ENCODE peak calls at places on chromosome 19, in five cellular contexts. Z, T, V, D and B are unnamed samples.

GRCh38 chr19:31883299-31883990 is 462.0 kb upstream of the ZNF507 start:
- DNase-seq in Z (no peak), V (no peak), T (no peak), D (no peak), B (no peak)

GRCh38 chr19:39858541-39858940 is 12.4 kb upstream of the FBL start:
- DNase-seq in Z (peak; percentile 80), V (peak; percentile 64), T (peak; percentile 81), D (no peak), B (no peak)

GRCh38 chr19:29658221-29658991 is 6.9 kb upstream of the PLEKHF1 start:
- DNase-seq in T (no peak), D (no peak), Z (peak; percentile 18), V (no peak), B (no peak)

GRCh38 chr19:38676023-38676877 is 28.8 kb downstream of the ACTN4 start:
- DNase-seq in V (no peak), D (no peak), T (no peak), Z (no peak), B (no peak)

GRCh38 chr19:14565298-14565679 is 6.6 kb downstream of the NDUFB7 start:
- DNase-seq in V (no peak), D (no peak), T (no peak), Z (no peak), B (peak; percentile 71)

GRCh38 chr19:48508729-48509310 is 2.8 kb downstream of the LMTK3 start:
- DNase-seq in T (no peak), Z (no peak), D (no peak), V (no peak), B (no peak)

GRCh38 chr19:13207237-13208130 is 57.3 kb downstream of the IER2 start:
- DNase-seq in T (no peak), D (no peak), V (peak; percentile 47), Z (peak; percentile 74), B (no peak)

GRCh38 chr19:4713384-4713951 is 10.2 kb downstream of the DPP9 start:
- DNase-seq in V (peak; percentile 85), T (no peak), D (peak; percentile 42), Z (peak; percentile 96), B (no peak)

GRCh38 chr19:56136362-56136761 is 4.7 kb upstream of the ZNF444 start:
- DNase-seq in D (peak; percentile 41), V (no peak), Z (no peak), T (no peak), B (peak; percentile 35)
- H3K27me3 ChIP-seq in D (no peaks in the 10 kb centered on the region), V (no peaks in the 10 kb centered on the region), Z (no peaks in the 10 kb centered on the region), T (no peaks in the 10 kb centered on the region), B (no peaks in the 10 kb centered on the region)

GRCh38 chr19:46347572-46347883 is 641 bp downstream of the PPP5C start:
- DNase-seq in Z (no peak), D (no peak), V (no peak), T (no peak), B (no peak)

GRCh38 chr19:46349311-46349993 is 2.6 kb downstream of the PPP5C start:
- DNase-seq in Z (no peak), V (no peak), T (no peak), D (no peak), B (no peak)

GRCh38 chr19:46350029-46350757 is 3.3 kb downstream of the PPP5C start:
- DNase-seq in V (no peak), T (peak; percentile 35), Z (no peak), D (no peak), B (no peak)

GRCh38 chr19:46346821-46347571 is at the start of gene PPP5C:
- DNase-seq in D (peak; percentile 96), V (peak; percentile 93), T (peak; percentile 95), Z (peak; percentile 96), B (peak; percentile 91)

DNA sequence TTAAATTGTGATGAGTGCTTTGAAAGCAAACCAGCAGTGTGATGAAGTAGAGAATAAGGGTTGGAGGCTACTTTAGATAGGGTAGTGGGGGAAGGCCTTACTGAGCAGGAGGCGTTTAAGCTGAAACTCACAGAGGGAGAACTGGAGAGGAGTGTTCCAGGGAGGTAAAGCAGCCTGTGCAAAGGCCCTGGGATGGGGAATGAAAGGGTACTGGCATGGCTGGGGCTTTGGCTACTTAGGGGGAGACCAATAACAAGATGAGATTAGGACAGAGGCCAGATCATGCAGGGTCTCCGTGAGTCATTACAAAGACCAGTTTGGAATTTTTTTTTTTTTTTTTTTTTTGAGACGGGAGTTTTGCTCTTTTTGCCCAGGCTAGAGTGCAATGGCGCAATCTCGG is 1.1 kb downstream of the PPP5C start:
- DNase-seq in Z (no peak), T (no peak), D (no peak), V (no peak), B (no peak)
- H3K4me3 ChIP-seq in Z (peak overlapping the region; percentile 95), T (peak overlapping the region; percentile 53), D (no peak overlapping the region), V (peak overlapping the region; percentile 100), B (peak overlapping the region; percentile 99)

GRCh38 chr19:45179848-45180370 is 1.3 kb downstream of the BLOC1S3 start:
- DNase-seq in Z (no peak), T (no peak), V (no peak), D (no peak), B (no peak)
- H3K27ac ChIP-seq in Z (peak overlapping the region; percentile 90), T (peak overlapping the region; percentile 94), V (peak overlapping the region; percentile 91), D (peak overlapping the region; percentile 93), B (no peak overlapping the region)

GRCh38 chr19:47446534-47447469 is 24.9 kb downstream of the SLC8A2 start:
- DNase-seq in Z (no peak), V (no peak), D (no peak), T (peak; percentile 42), B (no peak)
- H3K27me3 ChIP-seq in Z (no peaks in the 10 kb centered on the region), V (peaks cover 99% of the 10 kb centered on the region), D (peaks cover 3% of the 10 kb centered on the region), T (peaks cover 9% of the 10 kb centered on the region), B (peaks cover 47% of the 10 kb centered on the region)

DNA sequence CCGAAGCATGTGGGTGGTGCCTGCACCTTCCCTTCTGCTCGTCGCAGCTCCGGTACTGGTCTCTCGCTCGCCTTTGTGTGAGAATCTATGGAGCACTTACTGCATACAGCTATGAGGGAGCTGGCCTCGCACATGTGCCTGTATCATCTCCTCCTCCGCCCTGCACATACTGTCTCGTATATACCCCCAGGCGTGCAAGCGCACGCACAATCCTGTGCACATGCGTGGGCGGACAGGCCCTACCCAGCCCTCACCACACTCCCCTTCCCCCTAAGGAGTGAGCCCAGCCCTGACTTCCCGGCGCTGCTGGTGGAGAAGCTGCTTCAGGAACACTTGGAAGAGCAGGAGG is 8.7 kb downstream of the PIK3R2 start:
- DNase-seq in T (no peak), D (no peak), Z (no peak), V (no peak), B (no peak)
- H3K4me3 ChIP-seq in T (peak overlapping the region; percentile 41), D (no peak overlapping the region), Z (peak overlapping the region; percentile 50), V (peak overlapping the region; percentile 66), B (peak overlapping the region; percentile 33)

GRCh38 chr19:21020298-21021227 is at the start of gene ZNF430:
- DNase-seq in Z (peak; percentile 96), V (peak; percentile 92), D (peak; percentile 94), T (peak; percentile 99), B (peak; percentile 90)

GRCh38 chr19:21022996-21023395 is 2.5 kb downstream of the ZNF430 start:
- DNase-seq in D (no peak), V (no peak), T (peak; percentile 42), Z (no peak), B (no peak)

GRCh38 chr19:21028969-21029268 is 8.5 kb downstream of the ZNF430 start:
- DNase-seq in D (no peak), Z (no peak), V (no peak), T (no peak), B (no peak)

GRCh38 chr19:21023901-21024300 is 3.4 kb downstream of the ZNF430 start:
- DNase-seq in V (no peak), T (no peak), D (no peak), Z (no peak), B (no peak)
- H3K27ac ChIP-seq in V (no peak overlapping the region), T (no peak overlapping the region), D (no peak overlapping the region), Z (no peak overlapping the region), B (no peak overlapping the region)

DNA sequence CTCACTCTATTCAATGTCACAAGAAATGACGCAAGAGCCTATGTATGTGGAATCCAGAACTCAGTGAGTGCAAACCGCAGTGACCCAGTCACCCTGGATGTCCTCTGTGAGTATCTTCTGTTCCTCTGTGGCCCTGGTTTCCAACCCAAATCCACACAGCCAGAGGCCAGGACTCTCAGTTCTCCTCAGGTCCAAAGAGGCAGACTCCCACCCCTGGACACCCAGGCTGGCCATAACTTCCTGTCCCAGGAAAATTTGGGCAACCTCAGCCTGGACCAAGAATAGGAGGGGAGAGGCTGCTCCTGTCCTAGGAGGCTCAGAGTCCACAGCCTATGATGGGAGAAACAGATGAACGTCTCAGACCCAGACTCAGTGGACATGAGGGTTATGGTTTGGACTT is 11.7 kb downstream of the CEACAM5 start:
- DNase-seq in Z (no peak), T (no peak), D (no peak), V (no peak), B (no peak)
- H3K27me3 ChIP-seq in Z (no peaks in the 10 kb centered on the region), T (peaks cover 2% of the 10 kb centered on the region), D (no peaks in the 10 kb centered on the region), V (peaks cover 82% of the 10 kb centered on the region), B (peaks cover 52% of the 10 kb centered on the region)

DNA sequence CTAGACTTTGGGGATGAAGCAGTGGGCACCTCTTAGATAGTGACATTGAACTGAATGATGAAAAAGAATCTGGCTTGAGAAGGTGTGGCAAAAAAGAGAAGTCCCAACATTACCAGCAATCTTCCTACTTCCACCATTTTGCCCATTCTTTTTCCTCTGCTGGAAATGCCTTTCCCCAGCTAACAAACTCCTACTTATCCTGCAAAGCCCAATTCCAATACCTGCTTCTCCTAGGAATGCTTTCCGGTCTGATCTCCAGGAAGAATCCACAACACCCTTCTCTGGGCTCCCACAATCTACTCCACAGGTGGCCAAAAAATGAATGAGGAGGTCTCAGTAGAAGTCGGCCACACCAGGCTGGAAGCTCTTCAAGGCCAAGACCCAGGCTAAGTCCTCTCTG is 1.4 kb upstream of the CLPP start:
- DNase-seq in T (no peak), V (no peak), Z (no peak), D (no peak), B (no peak)
- H3K4me3 ChIP-seq in T (no peak overlapping the region), V (no peak overlapping the region), Z (no peak overlapping the region), D (no peak overlapping the region), B (no peak overlapping the region)

DNA sequence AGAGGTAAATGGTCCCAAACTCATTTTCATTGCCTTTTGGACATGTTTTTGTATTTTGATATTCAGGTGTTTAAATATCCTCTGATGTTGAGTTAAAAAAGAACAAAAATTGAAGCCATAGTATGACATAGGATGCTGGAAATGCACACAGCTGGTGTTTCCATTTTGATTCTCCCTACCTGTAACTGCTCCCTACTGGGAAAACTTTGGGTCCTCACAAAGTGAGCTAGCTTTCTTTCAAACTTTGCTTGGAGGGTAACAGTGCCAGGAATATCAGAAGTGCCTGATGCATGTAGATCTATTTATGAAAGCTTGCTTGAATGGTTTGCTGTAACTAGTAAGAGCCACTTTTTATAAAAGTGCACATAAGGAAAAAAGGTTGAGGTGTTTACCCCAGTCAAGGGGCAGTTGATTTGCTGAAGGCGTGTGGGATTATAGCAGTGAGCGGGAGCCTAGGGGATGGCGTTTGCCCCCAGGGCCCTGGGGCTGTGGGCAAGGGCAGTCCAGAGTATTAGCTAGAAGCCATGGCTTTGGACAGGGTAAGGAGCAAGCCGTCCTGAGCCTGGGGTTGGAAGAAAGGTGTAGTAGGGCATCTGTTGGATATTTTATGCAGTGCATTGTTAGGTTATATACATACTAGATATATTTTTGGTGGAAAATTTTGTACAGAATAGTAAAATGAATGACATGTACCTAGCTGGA is 4.3 kb downstream of the RPS9 start:
- DNase-seq in D (no peak), Z (no peak), T (no peak), V (no peak), B (no peak)
- H3K27ac ChIP-seq in D (peak overlapping the region; percentile 93), Z (no peak overlapping the region), T (no peak overlapping the region), V (no peak overlapping the region), B (no peak overlapping the region)